ENCODE peak calls at places on chromosomes 3 and 15, in five cellular contexts. One of them, this sample, is unnamed.

GRCh38 chr3:2735392-2735894 is 374.7 kb downstream of the IL5RA start:
- DNase-seq in DND-41: no peak
- DNase-seq in GM23338: no peak
- DNase-seq in HCT116: no peak
- DNase-seq in spleen: no peak
- DNase-seq in this sample: no peak

GRCh38 chr3:108757404-108757982 is at the start of gene RETNLB:
- DNase-seq in spleen: no peak
- DNase-seq in GM23338: no peak
- DNase-seq in HCT116: no peak
- DNase-seq in DND-41: peak
- DNase-seq in this sample: no peak

GRCh38 chr3:14346191-14346590 is 56.2 kb upstream of the SLC6A6 start:
- DNase-seq in GM23338: no peak
- DNase-seq in HCT116: no peak
- DNase-seq in spleen: no peak
- DNase-seq in DND-41: no peak
- DNase-seq in this sample: no peak

GRCh38 chr15:31236184-31237041 is 90.2 kb upstream of the KLF13 start:
- DNase-seq in GM23338: no peak
- DNase-seq in DND-41: no peak
- DNase-seq in HCT116: no peak
- DNase-seq in spleen: peak
- DNase-seq in this sample: no peak

GRCh38 chr15:64813075-64813474 is 12.4 kb downstream of the PIF1 start:
- DNase-seq in GM23338: no peak
- DNase-seq in HCT116: no peak
- DNase-seq in DND-41: no peak
- DNase-seq in spleen: no peak
- DNase-seq in this sample: no peak

GRCh38 chr3:38124324-38125122 is 12.4 kb downstream of the ACAA1 start:
- DNase-seq in DND-41: no peak
- DNase-seq in GM23338: no peak
- DNase-seq in HCT116: no peak
- DNase-seq in spleen: no peak
- DNase-seq in this sample: peak

GRCh38 chr3:15051531-15051930 is 13.6 kb downstream of the MRPS25 start:
- DNase-seq in HCT116: peak
- DNase-seq in GM23338: peak
- DNase-seq in DND-41: peak
- DNase-seq in spleen: peak
- DNase-seq in this sample: no peak

GRCh38 chr3:36750737-36751136 is 13.6 kb downstream of the DCLK3 start:
- DNase-seq in spleen: no peak
- DNase-seq in GM23338: no peak
- DNase-seq in DND-41: no peak
- DNase-seq in HCT116: no peak
- DNase-seq in this sample: no peak

GRCh38 chr3:11718582-11719405 is 75.1 kb upstream of the VGLL4 start:
- DNase-seq in DND-41: peak
- DNase-seq in spleen: peak
- DNase-seq in HCT116: peak
- DNase-seq in GM23338: peak
- DNase-seq in this sample: no peak

GRCh38 chr3:5197470-5198312 is 10.2 kb downstream of the EDEM1 start:
- DNase-seq in HCT116: no peak
- DNase-seq in spleen: no peak
- DNase-seq in DND-41: peak
- DNase-seq in GM23338: peak
- DNase-seq in this sample: no peak

GRCh38 chr3:4977001-4977888 is 2.0 kb upstream of the BHLHE40 start:
- DNase-seq in spleen: peak
- DNase-seq in DND-41: peak
- DNase-seq in HCT116: no peak
- DNase-seq in GM23338: peak
- DNase-seq in this sample: no peak

GRCh38 chr3:179074656-179075055 is 3.0 kb upstream of the ZMAT3 start:
- DNase-seq in DND-41: peak
- DNase-seq in HCT116: no peak
- DNase-seq in spleen: no peak
- DNase-seq in GM23338: no peak
- DNase-seq in this sample: no peak

GRCh38 chr3:114432356-114432755 is 138.5 kb downstream of the TIGIT start:
- DNase-seq in DND-41: no peak
- DNase-seq in HCT116: no peak
- DNase-seq in GM23338: no peak
- DNase-seq in spleen: no peak
- DNase-seq in this sample: no peak

GRCh38 chr3:165827883-165828282 is 9.3 kb downstream of the BCHE start:
- DNase-seq in DND-41: no peak
- DNase-seq in GM23338: no peak
- DNase-seq in HCT116: no peak
- DNase-seq in spleen: no peak
- DNase-seq in this sample: no peak

GRCh38 chr15:59292393-59292792 is 80.3 kb downstream of the MYO1E start:
- DNase-seq in HCT116: no peak
- DNase-seq in DND-41: no peak
- DNase-seq in spleen: no peak
- DNase-seq in GM23338: peak
- DNase-seq in this sample: no peak

GRCh38 chr3:74739242-74739641 is 124.8 kb upstream of the CNTN3 start:
- DNase-seq in spleen: no peak
- DNase-seq in GM23338: no peak
- DNase-seq in DND-41: no peak
- DNase-seq in HCT116: no peak
- DNase-seq in this sample: no peak

GRCh38 chr3:4754180-4755086 is 224.8 kb upstream of the BHLHE40 start:
- DNase-seq in GM23338: no peak
- DNase-seq in DND-41: no peak
- DNase-seq in spleen: no peak
- DNase-seq in HCT116: no peak
- DNase-seq in this sample: no peak

GRCh38 chr15:90099868-90100854 is 2.1 kb downstream of the IDH2 start:
- DNase-seq in DND-41: peak
- DNase-seq in GM23338: no peak
- DNase-seq in HCT116: no peak
- DNase-seq in spleen: peak
- DNase-seq in this sample: no peak

GRCh38 chr3:104360038-104360437 is 1006.7 kb upstream of the ALCAM start:
- DNase-seq in DND-41: no peak
- DNase-seq in HCT116: no peak
- DNase-seq in GM23338: no peak
- DNase-seq in spleen: no peak
- DNase-seq in this sample: no peak

GRCh38 chr3:184460276-184460675 is 80.4 kb downstream of the CHRD start:
- DNase-seq in spleen: no peak
- DNase-seq in HCT116: no peak
- DNase-seq in DND-41: no peak
- DNase-seq in GM23338: no peak
- DNase-seq in this sample: no peak

GRCh38 chr15:41877631-41878354 is 16.1 kb downstream of the SPTBN5 start:
- DNase-seq in DND-41: no peak
- DNase-seq in HCT116: no peak
- DNase-seq in GM23338: peak
- DNase-seq in spleen: peak
- DNase-seq in this sample: no peak
- TF ChIP-seq CTCF in DND-41: no peak
- TF ChIP-seq CTCF in HCT116: no peak
- TF ChIP-seq CTCF in GM23338: no peak
- TF ChIP-seq CTCF in spleen: no peak
- TF ChIP-seq CTCF in this sample: no peak

GRCh38 chr3:19543212-19543841 is 390.7 kb downstream of the EFHB start:
- DNase-seq in HCT116: peak
- DNase-seq in DND-41: no peak
- DNase-seq in GM23338: peak
- DNase-seq in spleen: no peak
- DNase-seq in this sample: no peak
- TF ChIP-seq CTCF in HCT116: no peak
- TF ChIP-seq CTCF in DND-41: peak
- TF ChIP-seq CTCF in GM23338: peak
- TF ChIP-seq CTCF in spleen: peak
- TF ChIP-seq CTCF in this sample: peak

DNA sequence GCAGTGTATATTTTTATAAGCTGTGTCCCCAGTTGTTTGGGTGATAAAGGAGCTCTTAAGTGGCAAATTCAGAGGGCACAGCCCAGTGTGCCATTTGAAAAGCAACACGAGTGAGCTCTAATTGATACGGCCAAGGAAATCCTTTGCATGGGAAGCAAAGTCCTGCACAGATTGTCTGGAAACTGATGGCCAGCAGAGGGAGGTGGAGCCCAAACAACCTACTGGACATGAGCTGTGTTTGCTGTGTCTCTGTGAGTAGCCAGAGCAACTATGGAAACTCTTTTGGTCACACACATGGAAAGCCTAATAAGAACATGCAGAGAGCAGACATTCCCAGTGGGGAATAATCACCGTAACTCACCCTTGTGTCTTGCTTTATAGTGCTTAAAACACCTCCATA is 24.4 kb downstream of the ONECUT1 start:
- DNase-seq in spleen: no peak
- DNase-seq in HCT116: no peak
- DNase-seq in DND-41: no peak
- DNase-seq in GM23338: peak
- DNase-seq in this sample: no peak
- TF ChIP-seq CTCF in spleen: no peak
- TF ChIP-seq CTCF in HCT116: no peak
- TF ChIP-seq CTCF in DND-41: no peak
- TF ChIP-seq CTCF in GM23338: peak
- TF ChIP-seq CTCF in this sample: peak

DNA sequence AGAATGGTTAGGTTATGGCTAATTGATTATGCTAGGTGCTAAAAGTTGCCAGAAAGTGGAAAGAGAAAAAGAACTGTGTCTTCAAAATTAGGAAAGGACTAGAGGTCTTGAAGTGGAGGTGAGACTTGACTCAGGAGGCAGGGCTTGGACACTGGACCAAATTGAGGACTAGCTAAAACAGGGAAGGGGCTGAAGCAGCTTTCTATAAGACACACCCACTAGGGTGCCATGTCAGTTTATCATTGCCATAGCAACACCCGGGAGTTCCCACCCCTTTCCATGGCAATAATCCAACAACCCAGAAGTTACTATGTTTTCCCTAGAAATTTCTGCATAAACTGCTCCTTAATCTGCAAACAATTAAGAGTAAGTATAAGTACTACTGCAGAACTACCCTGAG is 42.9 kb upstream of the MITF start:
- DNase-seq in HCT116: no peak
- DNase-seq in spleen: no peak
- DNase-seq in GM23338: peak
- DNase-seq in DND-41: no peak
- DNase-seq in this sample: no peak
- TF ChIP-seq CTCF in HCT116: no peak
- TF ChIP-seq CTCF in spleen: no peak
- TF ChIP-seq CTCF in GM23338: no peak
- TF ChIP-seq CTCF in DND-41: no peak
- TF ChIP-seq CTCF in this sample: no peak

DNA sequence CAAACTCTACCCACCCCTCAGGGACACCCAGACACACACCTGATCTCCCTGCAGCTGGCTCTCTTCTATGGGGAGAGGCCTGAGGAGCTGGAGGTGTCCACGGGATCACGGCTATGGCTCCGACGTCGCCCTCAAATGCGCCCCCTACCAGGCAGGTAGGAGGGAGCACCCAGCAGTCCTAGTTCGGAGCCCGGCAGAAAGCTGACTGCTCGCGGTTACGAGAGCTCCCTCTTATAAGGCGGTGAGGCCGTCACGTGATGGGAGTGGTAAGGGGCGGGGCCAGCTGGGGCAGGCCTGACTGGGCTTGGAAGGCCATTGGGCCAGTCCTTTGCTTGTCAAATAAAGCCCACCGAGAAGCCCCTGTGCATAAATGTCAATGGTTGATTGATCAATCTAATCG is at the start of gene PRR20G:
- DNase-seq in spleen: no peak
- DNase-seq in DND-41: no peak
- DNase-seq in GM23338: peak
- DNase-seq in HCT116: no peak
- DNase-seq in this sample: no peak
- TF ChIP-seq CTCF in spleen: no peak
- TF ChIP-seq CTCF in DND-41: peak
- TF ChIP-seq CTCF in GM23338: peak
- TF ChIP-seq CTCF in HCT116: no peak
- TF ChIP-seq CTCF in this sample: no peak

GRCh38 chr3:20510396-20510795 is 324.4 kb upstream of the SGO1 start:
- DNase-seq in GM23338: no peak
- DNase-seq in DND-41: no peak
- DNase-seq in spleen: no peak
- DNase-seq in HCT116: no peak
- DNase-seq in this sample: no peak

GRCh38 chr3:20515834-20516233 is 329.8 kb upstream of the SGO1 start:
- DNase-seq in spleen: no peak
- DNase-seq in GM23338: no peak
- DNase-seq in HCT116: no peak
- DNase-seq in DND-41: no peak
- DNase-seq in this sample: no peak

DNA sequence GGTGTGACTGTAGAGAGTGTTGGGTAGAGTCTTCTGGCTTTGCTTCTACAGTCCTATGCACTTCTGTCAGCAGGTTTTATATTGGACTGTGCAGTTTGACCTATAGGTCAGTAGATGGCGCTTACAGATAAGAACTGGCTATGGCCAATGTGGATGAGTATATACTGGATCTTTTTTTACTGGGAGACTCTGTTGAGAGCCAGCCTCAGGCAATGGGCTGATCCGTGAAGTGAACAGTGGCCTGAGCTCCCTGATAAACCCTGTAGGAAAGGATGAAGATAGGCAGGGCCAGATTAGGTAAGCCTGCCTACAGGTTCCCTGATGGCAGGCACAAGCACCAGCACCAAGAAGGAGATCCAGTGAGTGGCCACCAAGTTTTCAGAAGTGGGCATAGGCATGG is 325.9 kb upstream of the SGO1 start:
- DNase-seq in HCT116: no peak
- DNase-seq in DND-41: no peak
- DNase-seq in spleen: no peak
- DNase-seq in GM23338: peak
- DNase-seq in this sample: no peak
- TF ChIP-seq CTCF in HCT116: no peak
- TF ChIP-seq CTCF in DND-41: peak
- TF ChIP-seq CTCF in spleen: no peak
- TF ChIP-seq CTCF in GM23338: peak
- TF ChIP-seq CTCF in this sample: peak